ENCODE peak calls at places on chromosome 21, in ten cellular contexts. One of them, this sample, is unnamed.
A peak's percentile ranks its signal among the peaks of the same experiment; 100 is the strongest.

GRCh38 chr21:42161401-42161956 is 57.5 kb upstream of the ABCG1 start:
- DNase-seq in right lobe of liver: no peak
- DNase-seq in Karpas-422: no peak
- DNase-seq in adrenal gland: no peak
- DNase-seq in CD4-positive, CD25-positive, alpha-beta regulatory T cell: no peak
- DNase-seq in pancreas: no peak
- DNase-seq in prostate gland: no peak
- DNase-seq in left ventricle myocardium inferior: no peak
- DNase-seq in fibroblast of lung: no peak
- DNase-seq in IMR-90: no peak
- DNase-seq in this sample: no peak

GRCh38 chr21:25170681-25171080 is 436.6 kb downstream of the MRPL39 start:
- DNase-seq in right lobe of liver: no peak
- DNase-seq in Karpas-422: no peak
- DNase-seq in adrenal gland: no peak
- DNase-seq in CD4-positive, CD25-positive, alpha-beta regulatory T cell: no peak
- DNase-seq in pancreas: no peak
- DNase-seq in prostate gland: no peak
- DNase-seq in left ventricle myocardium inferior: no peak
- DNase-seq in fibroblast of lung: no peak
- DNase-seq in IMR-90: no peak
- DNase-seq in this sample: no peak

GRCh38 chr21:9758141-9758540 is 763.2 kb upstream of the TPTE start:
- DNase-seq in right lobe of liver: no peak
- DNase-seq in Karpas-422: no peak
- DNase-seq in adrenal gland: no peak
- DNase-seq in CD4-positive, CD25-positive, alpha-beta regulatory T cell: no peak
- DNase-seq in pancreas: no peak
- DNase-seq in prostate gland: no peak
- DNase-seq in left ventricle myocardium inferior: no peak
- DNase-seq in fibroblast of lung: no peak
- DNase-seq in IMR-90: no peak
- DNase-seq in this sample: no peak

GRCh38 chr21:25313891-25314646 is 293.2 kb downstream of the MRPL39 start:
- DNase-seq in right lobe of liver: no peak
- DNase-seq in Karpas-422: no peak
- DNase-seq in adrenal gland: no peak
- DNase-seq in CD4-positive, CD25-positive, alpha-beta regulatory T cell: no peak
- DNase-seq in pancreas: no peak
- DNase-seq in prostate gland: no peak
- DNase-seq in left ventricle myocardium inferior: no peak
- DNase-seq in fibroblast of lung: peak; percentile 70
- DNase-seq in IMR-90: peak; percentile 67
- DNase-seq in this sample: no peak

GRCh38 chr21:26752849-26753248 is 92.4 kb downstream of the ADAMTS1 start:
- DNase-seq in right lobe of liver: no peak
- DNase-seq in Karpas-422: no peak
- DNase-seq in adrenal gland: no peak
- DNase-seq in CD4-positive, CD25-positive, alpha-beta regulatory T cell: no peak
- DNase-seq in pancreas: no peak
- DNase-seq in prostate gland: no peak
- DNase-seq in left ventricle myocardium inferior: no peak
- DNase-seq in fibroblast of lung: no peak
- DNase-seq in IMR-90: no peak
- DNase-seq in this sample: no peak

GRCh38 chr21:26641062-26641461 is 68.0 kb upstream of the CYYR1 start:
- DNase-seq in right lobe of liver: no peak
- DNase-seq in Karpas-422: no peak
- DNase-seq in adrenal gland: no peak
- DNase-seq in CD4-positive, CD25-positive, alpha-beta regulatory T cell: no peak
- DNase-seq in pancreas: no peak
- DNase-seq in prostate gland: no peak
- DNase-seq in left ventricle myocardium inferior: no peak
- DNase-seq in fibroblast of lung: no peak
- DNase-seq in IMR-90: no peak
- DNase-seq in this sample: no peak

GRCh38 chr21:35932232-35932911 is 128.0 kb downstream of the SETD4 start:
- DNase-seq in right lobe of liver: no peak
- DNase-seq in Karpas-422: peak; percentile 88
- DNase-seq in adrenal gland: peak; percentile 61
- DNase-seq in CD4-positive, CD25-positive, alpha-beta regulatory T cell: no peak
- DNase-seq in pancreas: no peak
- DNase-seq in prostate gland: no peak
- DNase-seq in left ventricle myocardium inferior: peak; percentile 53
- DNase-seq in fibroblast of lung: peak; percentile 85
- DNase-seq in IMR-90: peak; percentile 95
- DNase-seq in this sample: no peak

GRCh38 chr21:16912075-16912474 is 600.8 kb upstream of the CXADR start:
- DNase-seq in right lobe of liver: no peak
- DNase-seq in Karpas-422: no peak
- DNase-seq in adrenal gland: no peak
- DNase-seq in CD4-positive, CD25-positive, alpha-beta regulatory T cell: no peak
- DNase-seq in pancreas: no peak
- DNase-seq in prostate gland: no peak
- DNase-seq in left ventricle myocardium inferior: no peak
- DNase-seq in fibroblast of lung: peak; percentile 4
- DNase-seq in IMR-90: peak; percentile 22
- DNase-seq in this sample: no peak

GRCh38 chr21:42063206-42063577 is 7.9 kb upstream of the UMODL1 start:
- DNase-seq in right lobe of liver: peak; percentile 51
- DNase-seq in Karpas-422: peak; percentile 73
- DNase-seq in adrenal gland: no peak
- DNase-seq in CD4-positive, CD25-positive, alpha-beta regulatory T cell: no peak
- DNase-seq in pancreas: no peak
- DNase-seq in prostate gland: no peak
- DNase-seq in left ventricle myocardium inferior: no peak
- DNase-seq in fibroblast of lung: no peak
- DNase-seq in IMR-90: no peak
- DNase-seq in this sample: peak; percentile 11

GRCh38 chr21:43291347-43291950 is 122.6 kb downstream of the CRYAA start:
- DNase-seq in right lobe of liver: peak; percentile 46
- DNase-seq in Karpas-422: no peak
- DNase-seq in adrenal gland: no peak
- DNase-seq in CD4-positive, CD25-positive, alpha-beta regulatory T cell: no peak
- DNase-seq in pancreas: no peak
- DNase-seq in prostate gland: no peak
- DNase-seq in left ventricle myocardium inferior: peak; percentile 3
- DNase-seq in fibroblast of lung: no peak
- DNase-seq in IMR-90: no peak
- DNase-seq in this sample: no peak

GRCh38 chr21:41726058-41726558 is 40.7 kb downstream of the RIPK4 start:
- DNase-seq in right lobe of liver: peak; percentile 48
- DNase-seq in Karpas-422: no peak
- DNase-seq in adrenal gland: no peak
- DNase-seq in CD4-positive, CD25-positive, alpha-beta regulatory T cell: no peak
- DNase-seq in pancreas: no peak
- DNase-seq in prostate gland: no peak
- DNase-seq in left ventricle myocardium inferior: no peak
- DNase-seq in fibroblast of lung: no peak
- DNase-seq in IMR-90: no peak
- DNase-seq in this sample: no peak

GRCh38 chr21:42317341-42317741 is 2.1 kb upstream of the TFF3 start:
- DNase-seq in right lobe of liver: no peak
- DNase-seq in Karpas-422: no peak
- DNase-seq in adrenal gland: no peak
- DNase-seq in CD4-positive, CD25-positive, alpha-beta regulatory T cell: no peak
- DNase-seq in pancreas: no peak
- DNase-seq in prostate gland: no peak
- DNase-seq in left ventricle myocardium inferior: no peak
- DNase-seq in fibroblast of lung: no peak
- DNase-seq in IMR-90: no peak
- DNase-seq in this sample: no peak

GRCh38 chr21:18803624-18804023 is 400.0 kb upstream of the TMPRSS15 start:
- DNase-seq in right lobe of liver: no peak
- DNase-seq in Karpas-422: no peak
- DNase-seq in adrenal gland: no peak
- DNase-seq in CD4-positive, CD25-positive, alpha-beta regulatory T cell: no peak
- DNase-seq in pancreas: no peak
- DNase-seq in prostate gland: no peak
- DNase-seq in left ventricle myocardium inferior: no peak
- DNase-seq in fibroblast of lung: no peak
- DNase-seq in IMR-90: no peak
- DNase-seq in this sample: no peak

GRCh38 chr21:16536661-16537359 is 807.0 kb downstream of the USP25 start:
- DNase-seq in right lobe of liver: no peak
- DNase-seq in Karpas-422: no peak
- DNase-seq in adrenal gland: no peak
- DNase-seq in CD4-positive, CD25-positive, alpha-beta regulatory T cell: no peak
- DNase-seq in pancreas: no peak
- DNase-seq in prostate gland: no peak
- DNase-seq in left ventricle myocardium inferior: no peak
- DNase-seq in fibroblast of lung: peak; percentile 75
- DNase-seq in IMR-90: peak; percentile 6
- DNase-seq in this sample: no peak

GRCh38 chr21:43968410-43969114 is 43.5 kb upstream of the TRAPPC10 start:
- DNase-seq in right lobe of liver: no peak
- DNase-seq in Karpas-422: no peak
- DNase-seq in adrenal gland: no peak
- DNase-seq in CD4-positive, CD25-positive, alpha-beta regulatory T cell: no peak
- DNase-seq in pancreas: no peak
- DNase-seq in prostate gland: no peak
- DNase-seq in left ventricle myocardium inferior: no peak
- DNase-seq in fibroblast of lung: no peak
- DNase-seq in IMR-90: no peak
- DNase-seq in this sample: no peak

GRCh38 chr21:43343095-43343991 is 83.6 kb downstream of the SIK1 start:
- DNase-seq in right lobe of liver: peak; percentile 88
- DNase-seq in Karpas-422: no peak
- DNase-seq in adrenal gland: no peak
- DNase-seq in CD4-positive, CD25-positive, alpha-beta regulatory T cell: no peak
- DNase-seq in pancreas: peak; percentile 84
- DNase-seq in prostate gland: peak; percentile 90
- DNase-seq in left ventricle myocardium inferior: no peak
- DNase-seq in fibroblast of lung: no peak
- DNase-seq in IMR-90: no peak
- DNase-seq in this sample: no peak

GRCh38 chr21:42243026-42243425 is 24.1 kb downstream of the ABCG1 start:
- DNase-seq in right lobe of liver: no peak
- DNase-seq in Karpas-422: no peak
- DNase-seq in adrenal gland: no peak
- DNase-seq in CD4-positive, CD25-positive, alpha-beta regulatory T cell: no peak
- DNase-seq in pancreas: no peak
- DNase-seq in prostate gland: no peak
- DNase-seq in left ventricle myocardium inferior: no peak
- DNase-seq in fibroblast of lung: no peak
- DNase-seq in IMR-90: no peak
- DNase-seq in this sample: no peak

GRCh38 chr21:39518055-39518844 is 66.5 kb downstream of the SH3BGR start:
- DNase-seq in right lobe of liver: no peak
- DNase-seq in Karpas-422: peak; percentile 93
- DNase-seq in adrenal gland: peak; percentile 44
- DNase-seq in CD4-positive, CD25-positive, alpha-beta regulatory T cell: peak; percentile 55
- DNase-seq in pancreas: no peak
- DNase-seq in prostate gland: peak; percentile 40
- DNase-seq in left ventricle myocardium inferior: no peak
- DNase-seq in fibroblast of lung: peak; percentile 52
- DNase-seq in IMR-90: peak; percentile 32
- DNase-seq in this sample: peak; percentile 13

GRCh38 chr21:42443876-42444744 is 40.4 kb downstream of the UBASH3A start:
- DNase-seq in right lobe of liver: no peak
- DNase-seq in Karpas-422: no peak
- DNase-seq in adrenal gland: no peak
- DNase-seq in CD4-positive, CD25-positive, alpha-beta regulatory T cell: no peak
- DNase-seq in pancreas: no peak
- DNase-seq in prostate gland: no peak
- DNase-seq in left ventricle myocardium inferior: no peak
- DNase-seq in fibroblast of lung: no peak
- DNase-seq in IMR-90: no peak
- DNase-seq in this sample: no peak

GRCh38 chr21:46617267-46618051 is 12.6 kb upstream of the S100B start:
- DNase-seq in right lobe of liver: no peak
- DNase-seq in Karpas-422: no peak
- DNase-seq in adrenal gland: no peak
- DNase-seq in CD4-positive, CD25-positive, alpha-beta regulatory T cell: no peak
- DNase-seq in pancreas: no peak
- DNase-seq in prostate gland: no peak
- DNase-seq in left ventricle myocardium inferior: no peak
- DNase-seq in fibroblast of lung: peak; percentile 39
- DNase-seq in IMR-90: peak; percentile 60
- DNase-seq in this sample: no peak
- H3K27ac ChIP-seq in right lobe of liver: no peak overlapping the region
- H3K27ac ChIP-seq in Karpas-422: no peak overlapping the region
- H3K27ac ChIP-seq in adrenal gland: no peak overlapping the region
- H3K27ac ChIP-seq in CD4-positive, CD25-positive, alpha-beta regulatory T cell: no peak overlapping the region
- H3K27ac ChIP-seq in pancreas: no peak overlapping the region
- H3K27ac ChIP-seq in prostate gland: no peak overlapping the region
- H3K27ac ChIP-seq in left ventricle myocardium inferior: no peak overlapping the region
- H3K27ac ChIP-seq in fibroblast of lung: no peak overlapping the region
- H3K27ac ChIP-seq in IMR-90: no peak overlapping the region
- H3K27ac ChIP-seq in this sample: no peak overlapping the region

GRCh38 chr21:34141373-34141772 is 68.0 kb downstream of the MRPS6 start:
- DNase-seq in right lobe of liver: no peak
- DNase-seq in Karpas-422: no peak
- DNase-seq in adrenal gland: no peak
- DNase-seq in CD4-positive, CD25-positive, alpha-beta regulatory T cell: no peak
- DNase-seq in pancreas: no peak
- DNase-seq in prostate gland: no peak
- DNase-seq in left ventricle myocardium inferior: no peak
- DNase-seq in fibroblast of lung: no peak
- DNase-seq in IMR-90: no peak
- DNase-seq in this sample: no peak
- H3K9me3 ChIP-seq in right lobe of liver: no peaks in the 10 kb centered on the region
- H3K9me3 ChIP-seq in Karpas-422: peaks cover 3% of the 10 kb centered on the region
- H3K9me3 ChIP-seq in adrenal gland: no peaks in the 10 kb centered on the region
- H3K9me3 ChIP-seq in CD4-positive, CD25-positive, alpha-beta regulatory T cell: no peaks in the 10 kb centered on the region
- H3K9me3 ChIP-seq in pancreas: no peaks in the 10 kb centered on the region
- H3K9me3 ChIP-seq in prostate gland: no peaks in the 10 kb centered on the region
- H3K9me3 ChIP-seq in left ventricle myocardium inferior: peaks cover 11% of the 10 kb centered on the region
- H3K9me3 ChIP-seq in fibroblast of lung: no peaks in the 10 kb centered on the region
- H3K9me3 ChIP-seq in IMR-90: no peaks in the 10 kb centered on the region
- H3K9me3 ChIP-seq in this sample: no peaks in the 10 kb centered on the region

GRCh38 chr21:33937146-33937545 is 21.5 kb upstream of the ATP5PO start:
- DNase-seq in right lobe of liver: no peak
- DNase-seq in Karpas-422: no peak
- DNase-seq in adrenal gland: no peak
- DNase-seq in CD4-positive, CD25-positive, alpha-beta regulatory T cell: no peak
- DNase-seq in pancreas: no peak
- DNase-seq in prostate gland: no peak
- DNase-seq in left ventricle myocardium inferior: no peak
- DNase-seq in fibroblast of lung: no peak
- DNase-seq in IMR-90: no peak
- DNase-seq in this sample: no peak
- H3K4me1 ChIP-seq in right lobe of liver: no peaks in the 10 kb centered on the region
- H3K4me1 ChIP-seq in Karpas-422: peaks cover 22% of the 10 kb centered on the region
- H3K4me1 ChIP-seq in adrenal gland: peaks cover 5% of the 10 kb centered on the region
- H3K4me1 ChIP-seq in CD4-positive, CD25-positive, alpha-beta regulatory T cell: peaks cover 69% of the 10 kb centered on the region
- H3K4me1 ChIP-seq in pancreas: no peaks in the 10 kb centered on the region
- H3K4me1 ChIP-seq in prostate gland: no peaks in the 10 kb centered on the region
- H3K4me1 ChIP-seq in left ventricle myocardium inferior: peaks cover 10% of the 10 kb centered on the region
- H3K4me1 ChIP-seq in fibroblast of lung: peaks cover 2% of the 10 kb centered on the region
- H3K4me1 ChIP-seq in IMR-90: peaks cover 7% of the 10 kb centered on the region
- H3K4me1 ChIP-seq in this sample: peaks cover 83% of the 10 kb centered on the region

DNA sequence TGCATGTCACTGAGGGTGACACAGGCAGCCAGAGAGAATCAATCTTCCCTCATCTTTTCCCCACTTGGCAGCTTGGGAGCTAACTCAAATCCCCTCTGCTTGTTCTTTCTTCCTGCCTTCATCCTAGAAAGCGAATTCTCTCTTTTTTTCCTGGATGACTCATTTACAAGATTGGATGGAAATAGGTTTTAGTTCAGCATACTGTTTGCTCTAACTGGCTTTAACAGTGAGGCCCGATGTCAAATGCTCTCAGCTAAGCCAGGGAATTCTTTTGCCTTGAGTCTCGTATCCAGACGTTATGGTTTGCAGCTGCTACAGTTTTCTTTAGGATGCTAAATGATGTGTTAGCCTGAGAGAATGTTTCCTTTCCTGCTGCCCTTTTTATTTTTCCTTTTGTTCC is 72.8 kb downstream of the HUNK start:
- DNase-seq in right lobe of liver: no peak
- DNase-seq in Karpas-422: no peak
- DNase-seq in adrenal gland: no peak
- DNase-seq in CD4-positive, CD25-positive, alpha-beta regulatory T cell: no peak
- DNase-seq in pancreas: no peak
- DNase-seq in prostate gland: no peak
- DNase-seq in left ventricle myocardium inferior: no peak
- DNase-seq in fibroblast of lung: peak; percentile 94
- DNase-seq in IMR-90: peak; percentile 97
- DNase-seq in this sample: no peak
- H3K27ac ChIP-seq in right lobe of liver: no peak overlapping the region
- H3K27ac ChIP-seq in Karpas-422: no peak overlapping the region
- H3K27ac ChIP-seq in adrenal gland: no peak overlapping the region
- H3K27ac ChIP-seq in CD4-positive, CD25-positive, alpha-beta regulatory T cell: no peak overlapping the region
- H3K27ac ChIP-seq in pancreas: no peak overlapping the region
- H3K27ac ChIP-seq in prostate gland: no peak overlapping the region
- H3K27ac ChIP-seq in left ventricle myocardium inferior: no peak overlapping the region
- H3K27ac ChIP-seq in fibroblast of lung: peak overlapping the region; percentile 25
- H3K27ac ChIP-seq in IMR-90: peak overlapping the region; percentile 86
- H3K27ac ChIP-seq in this sample: no peak overlapping the region

This sample was measured in CD8-positive, alpha-beta T cell.